ENCODE peak calls at places on chromosome 7, in five cellular contexts. Q, R, U, M and X are unnamed samples.

GRCh38 chr7:43888983-43889945 is 17.1 kb downstream of the URGCP start:
- DNase-seq in Q (peak), R (no peak), U (no peak), M (peak), X (no peak)

GRCh38 chr7:151167197-151167911 is at the start of gene GBX1:
- DNase-seq in Q (peak), R (no peak), U (no peak), M (peak), X (no peak)

GRCh38 chr7:98133621-98134266 is 27.1 kb downstream of the LMTK2 start:
- DNase-seq in Q (peak), R (no peak), U (no peak), M (peak), X (peak)

GRCh38 chr7:66443946-66444345 is 184.7 kb upstream of the KCTD7 start:
- DNase-seq in Q (peak), R (no peak), U (no peak), M (no peak), X (no peak)

GRCh38 chr7:155372782-155373358 is 75.2 kb downstream of the INSIG1 start:
- DNase-seq in Q (no peak), R (no peak), U (no peak), M (no peak), X (no peak)

GRCh38 chr7:151660141-151660540 is 140.4 kb upstream of the RHEB start:
- DNase-seq in Q (peak), R (no peak), U (no peak), M (no peak), X (no peak)

GRCh38 chr7:151705744-151706567 is 171.0 kb downstream of the PRKAG2 start:
- DNase-seq in Q (peak), R (peak), U (peak), M (peak), X (peak)

GRCh38 chr7:7330997-7331396 is 148.7 kb downstream of the C1GALT1 start:
- DNase-seq in Q (no peak), R (no peak), U (no peak), M (no peak), X (no peak)

GRCh38 chr7:46162582-46162981 is 241.5 kb upstream of the IGFBP3 start:
- DNase-seq in Q (peak), R (no peak), U (no peak), M (no peak), X (peak)

DNA sequence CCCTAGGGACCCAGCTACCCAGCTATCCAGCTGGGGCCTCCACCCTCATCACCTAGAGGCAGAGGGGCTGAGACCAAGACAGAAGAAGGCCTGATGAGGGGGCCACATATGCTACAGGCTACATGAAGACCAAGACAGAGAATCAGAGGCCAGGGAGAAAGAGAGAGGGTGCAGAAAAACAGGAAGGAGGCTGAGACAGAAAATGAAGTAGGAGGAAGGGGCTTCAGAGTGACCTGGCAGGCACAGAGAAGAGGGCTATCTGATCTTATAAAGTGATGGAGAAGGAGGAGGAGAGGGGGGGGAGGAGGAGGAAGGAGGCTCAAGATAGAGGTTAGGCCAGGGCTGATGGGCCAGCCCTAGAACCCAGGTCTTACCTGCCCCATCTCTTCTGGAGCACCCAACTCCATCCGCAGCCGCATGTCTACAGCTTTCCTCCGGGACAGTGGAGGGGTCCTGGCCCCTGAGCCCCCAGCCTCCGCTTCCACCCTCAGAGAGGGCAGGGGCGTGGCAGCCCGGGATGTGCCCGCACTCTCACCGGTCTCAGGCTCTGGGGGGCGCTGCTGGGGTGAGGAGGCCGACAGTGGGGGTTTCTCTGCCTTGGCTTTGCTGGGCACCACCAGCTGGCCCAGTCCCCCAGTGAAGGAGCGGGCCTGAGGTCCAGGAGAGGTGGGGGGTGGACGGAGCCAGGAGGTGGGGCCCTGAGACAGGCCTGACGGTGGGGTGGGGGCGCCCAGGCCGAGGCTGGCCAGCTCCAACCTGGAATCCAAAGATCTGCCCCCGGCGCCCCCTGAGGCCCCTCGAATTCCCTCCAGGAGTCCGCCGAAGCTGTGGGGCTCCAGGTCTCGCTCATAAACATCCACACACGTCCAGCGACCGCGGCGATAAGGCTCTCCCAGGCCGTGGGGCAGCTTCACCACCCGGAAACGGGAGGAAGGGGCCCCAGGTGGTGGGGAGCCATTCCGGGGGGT is 1.8 kb downstream of the TSC22D4 start:
- DNase-seq in Q (peak), R (no peak), U (no peak), M (no peak), X (no peak)
- H3K4me3 ChIP-seq in Q (peak), R (no peak), U (peak), M (peak), X (peak)

GRCh38 chr7:132577206-132578049 is 1.2 kb upstream of the PLXNA4 start:
- DNase-seq in Q (peak), R (no peak), U (no peak), M (peak), X (no peak)

GRCh38 chr7:132578050-132578370 is 1.7 kb upstream of the PLXNA4 start:
- DNase-seq in Q (no peak), R (no peak), U (no peak), M (no peak), X (no peak)

GRCh38 chr7:132575336-132575986 is 809 bp downstream of the PLXNA4 start:
- DNase-seq in Q (peak), R (no peak), U (no peak), M (peak), X (peak)

GRCh38 chr7:132575987-132576722 is at the start of gene PLXNA4:
- DNase-seq in Q (peak), R (no peak), U (no peak), M (peak), X (no peak)

GRCh38 chr7:132576723-132577089 is 436 bp upstream of the PLXNA4 start:
- DNase-seq in Q (peak), R (no peak), U (no peak), M (no peak), X (no peak)
- H3K4me3 ChIP-seq in Q (peak), R (peak), U (no peak), M (peak), X (no peak)

GRCh38 chr7:131008840-131009651 is 275.0 kb upstream of the KLF14 start:
- DNase-seq in Q (peak), R (no peak), U (no peak), M (peak), X (peak)
- H3K4me3 ChIP-seq in Q (peak), R (no peak), U (no peak), M (no peak), X (no peak)

DNA sequence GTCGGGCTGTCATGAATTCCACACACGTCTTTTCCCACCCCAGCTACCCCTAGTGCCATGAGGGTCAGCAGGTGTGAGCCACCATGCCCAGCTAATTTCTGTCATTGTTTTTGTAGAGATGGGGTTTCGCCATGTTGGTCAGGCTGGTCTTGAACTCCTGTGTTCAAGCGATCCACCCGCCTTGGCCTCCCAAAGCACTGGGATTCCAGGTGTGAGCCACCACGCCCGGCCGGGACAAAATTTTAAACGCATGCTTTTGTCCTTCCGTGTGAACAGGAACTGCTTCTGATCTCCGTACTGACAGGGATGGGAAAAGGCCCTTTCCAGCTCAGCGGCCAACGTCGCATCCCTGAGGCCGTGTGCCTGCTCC is 15.6 kb upstream of the ZFAND2A start:
- DNase-seq in Q (no peak), R (no peak), U (no peak), M (no peak), X (no peak)
- H3K4me3 ChIP-seq in Q (peak), R (no peak), U (peak), M (no peak), X (no peak)

GRCh38 chr7:70893985-70894722 is 237.8 kb upstream of the GALNT17 start:
- DNase-seq in Q (no peak), R (peak), U (no peak), M (no peak), X (no peak)

GRCh38 chr7:70890147-70890969 is 241.6 kb upstream of the GALNT17 start:
- DNase-seq in Q (no peak), R (no peak), U (no peak), M (no peak), X (no peak)

GRCh38 chr7:70893422-70893821 is 238.5 kb upstream of the GALNT17 start:
- DNase-seq in Q (no peak), R (no peak), U (no peak), M (no peak), X (no peak)

DNA sequence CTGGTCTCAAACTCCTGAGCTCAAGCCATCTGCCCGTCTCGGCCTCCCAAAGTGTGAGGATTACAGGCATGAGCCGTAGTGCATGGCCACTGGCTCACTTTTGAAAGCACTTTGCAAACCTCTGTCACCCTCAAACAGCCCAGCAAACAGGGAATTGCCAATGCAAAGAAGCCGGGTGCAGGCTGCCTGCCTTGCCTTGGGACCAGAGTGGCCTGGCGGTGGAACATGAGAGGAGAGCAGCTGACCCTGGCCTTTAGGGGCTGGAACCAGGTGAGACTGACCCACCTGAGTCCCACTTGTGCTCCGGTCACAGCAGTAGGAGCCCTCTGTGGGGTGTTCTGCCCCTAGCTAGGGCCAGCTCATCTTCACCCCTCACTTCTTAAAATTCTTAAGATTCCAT is 237.1 kb upstream of the GALNT17 start:
- DNase-seq in Q (no peak), R (no peak), U (no peak), M (no peak), X (no peak)
- H3K4me3 ChIP-seq in Q (no peak), R (no peak), U (no peak), M (no peak), X (no peak)